ENCODE peak calls at places on chromosomes 5 and 9, in seven cellular contexts. D, O, J, C, I, B and L are unnamed samples.

GRCh38 chr9:94472766-94473165 is 82.1 kb upstream of the PCAT7 start:
- DNase-seq in D (no peak), O (no peak), J (no peak), C (no peak), I (no peak), B (no peak), L (no peak)

GRCh38 chr9:117098331-117098730 is 316.5 kb downstream of the ASTN2 start:
- DNase-seq in D (no peak), O (no peak), J (no peak), C (no peak), I (no peak), B (no peak), L (no peak)

GRCh38 chr5:42974546-42974945 is 65.6 kb downstream of the ANXA2R start:
- DNase-seq in D (peak), O (no peak), J (no peak), C (no peak), I (no peak), B (no peak), L (no peak)

GRCh38 chr9:27599102-27599501 is 25.8 kb upstream of the C9orf72 start:
- DNase-seq in D (no peak), O (no peak), J (no peak), C (no peak), I (no peak), B (no peak), L (no peak)

GRCh38 chr5:106755789-106756188 is 914.9 kb downstream of the EFNA5 start:
- DNase-seq in D (no peak), O (no peak), J (no peak), C (no peak), I (no peak), B (no peak), L (no peak)

GRCh38 chr9:125995706-125996105 is 248.5 kb downstream of the PBX3 start:
- DNase-seq in D (no peak), O (no peak), J (no peak), C (no peak), I (no peak), B (no peak), L (no peak)

GRCh38 chr9:114008667-114009410 is 69.3 kb downstream of the AMBP start:
- DNase-seq in D (no peak), O (no peak), J (no peak), C (no peak), I (no peak), B (peak), L (peak)

GRCh38 chr5:41413067-41413466 is 97.3 kb downstream of the PLCXD3 start:
- DNase-seq in D (no peak), O (no peak), J (no peak), C (no peak), I (no peak), B (no peak), L (no peak)

GRCh38 chr9:33354651-33355211 is 47.6 kb downstream of the AQP7 start:
- DNase-seq in D (peak), O (no peak), J (no peak), C (no peak), I (no peak), B (no peak), L (peak)

GRCh38 chr9:134243778-134244467 is 79.6 kb upstream of the RNU6ATAC start:
- DNase-seq in D (no peak), O (no peak), J (no peak), C (no peak), I (peak), B (no peak), L (no peak)

GRCh38 chr5:37717613-37718431 is 122.0 kb downstream of the GDNF start:
- DNase-seq in D (peak), O (no peak), J (peak), C (peak), I (peak), B (peak), L (peak)

GRCh38 chr5:77155179-77155839 is 55.2 kb upstream of the PDE8B start:
- DNase-seq in D (no peak), O (no peak), J (no peak), C (no peak), I (no peak), B (no peak), L (no peak)

GRCh38 chr5:145166173-145166572 is 669.0 kb downstream of the PRELID2 start:
- DNase-seq in D (no peak), O (no peak), J (no peak), C (no peak), I (no peak), B (no peak), L (no peak)

GRCh38 chr9:134497283-134497860 is 144.2 kb upstream of the COL5A1 start:
- DNase-seq in D (no peak), O (no peak), J (no peak), C (no peak), I (no peak), B (no peak), L (no peak)

GRCh38 chr5:472076-472655 is 29.2 kb downstream of the EXOC3 start:
- DNase-seq in D (no peak), O (no peak), J (no peak), C (peak), I (peak), B (peak), L (peak)

GRCh38 chr9:72557549-72557948 is 36.1 kb downstream of the TMC1 start:
- DNase-seq in D (peak), O (peak), J (no peak), C (no peak), I (peak), B (peak), L (no peak)

GRCh38 chr9:86064220-86064619 is 35.1 kb downstream of the GOLM1 start:
- DNase-seq in D (no peak), O (no peak), J (no peak), C (no peak), I (no peak), B (no peak), L (no peak)

GRCh38 chr5:50665091-50665490 is 1.3 kb upstream of the PARP8 start:
- DNase-seq in D (no peak), O (no peak), J (no peak), C (no peak), I (no peak), B (no peak), L (no peak)

GRCh38 chr9:136476369-136477150 is 6.3 kb downstream of the SEC16A start:
- DNase-seq in D (no peak), O (no peak), J (no peak), C (no peak), I (no peak), B (no peak), L (no peak)

GRCh38 chr9:121686930-121687541 is 35.6 kb downstream of the DAB2IP start:
- DNase-seq in D (peak), O (no peak), J (peak), C (peak), I (peak), B (peak), L (peak)

GRCh38 chr5:69468631-69469030 is 24.0 kb upstream of the OCLN start:
- DNase-seq in D (no peak), O (no peak), J (no peak), C (no peak), I (no peak), B (no peak), L (no peak)

GRCh38 chr9:126327016-126327749 is 554 bp downstream of the MVB12B start:
- DNase-seq in D (no peak), O (no peak), J (peak), C (no peak), I (no peak), B (peak), L (peak)

GRCh38 chr9:137748311-137748710 is 129.3 kb upstream of the CACNA1B start:
- DNase-seq in D (no peak), O (no peak), J (no peak), C (no peak), I (no peak), B (no peak), L (no peak)

GRCh38 chr9:137743695-137744094 is 124.9 kb downstream of the EHMT1 start:
- DNase-seq in D (no peak), O (no peak), J (no peak), C (no peak), I (no peak), B (no peak), L (no peak)

GRCh38 chr9:137742698-137743097 is 123.9 kb downstream of the EHMT1 start:
- DNase-seq in D (no peak), O (no peak), J (no peak), C (no peak), I (no peak), B (no peak), L (peak)

GRCh38 chr9:137744632-137745183 is 125.9 kb downstream of the EHMT1 start:
- DNase-seq in D (no peak), O (no peak), J (no peak), C (no peak), I (no peak), B (no peak), L (no peak)

DNA sequence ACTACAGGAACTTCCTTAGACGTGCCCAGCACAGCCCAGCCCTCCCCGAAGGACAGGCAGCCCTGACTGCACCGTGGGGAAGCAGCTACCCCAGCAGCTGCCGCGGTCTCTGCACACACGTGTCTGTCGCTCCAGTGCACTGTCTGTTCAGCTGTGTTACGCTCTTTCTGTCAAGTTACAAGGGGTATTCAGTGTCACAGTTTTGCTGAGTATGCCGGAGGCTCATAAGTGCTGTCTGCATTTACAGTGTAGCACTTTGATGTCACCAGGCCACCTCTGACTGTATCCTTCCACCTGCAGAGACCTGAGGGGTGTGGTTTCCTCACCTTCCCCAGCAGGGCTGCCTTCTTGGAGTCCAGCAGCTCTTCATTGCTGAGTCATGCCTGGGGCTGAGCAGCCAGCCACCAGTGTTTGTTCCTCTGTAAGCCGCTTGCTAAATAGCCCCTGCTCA is 126.8 kb downstream of the EHMT1 start:
- DNase-seq in D (peak), O (peak), J (no peak), C (no peak), I (peak), B (no peak), L (peak)
- H3K4me3 ChIP-seq in D (no peak), O (no peak), J (no peak), C (no peak), I (no peak), B (no peak), L (no peak)

DNA sequence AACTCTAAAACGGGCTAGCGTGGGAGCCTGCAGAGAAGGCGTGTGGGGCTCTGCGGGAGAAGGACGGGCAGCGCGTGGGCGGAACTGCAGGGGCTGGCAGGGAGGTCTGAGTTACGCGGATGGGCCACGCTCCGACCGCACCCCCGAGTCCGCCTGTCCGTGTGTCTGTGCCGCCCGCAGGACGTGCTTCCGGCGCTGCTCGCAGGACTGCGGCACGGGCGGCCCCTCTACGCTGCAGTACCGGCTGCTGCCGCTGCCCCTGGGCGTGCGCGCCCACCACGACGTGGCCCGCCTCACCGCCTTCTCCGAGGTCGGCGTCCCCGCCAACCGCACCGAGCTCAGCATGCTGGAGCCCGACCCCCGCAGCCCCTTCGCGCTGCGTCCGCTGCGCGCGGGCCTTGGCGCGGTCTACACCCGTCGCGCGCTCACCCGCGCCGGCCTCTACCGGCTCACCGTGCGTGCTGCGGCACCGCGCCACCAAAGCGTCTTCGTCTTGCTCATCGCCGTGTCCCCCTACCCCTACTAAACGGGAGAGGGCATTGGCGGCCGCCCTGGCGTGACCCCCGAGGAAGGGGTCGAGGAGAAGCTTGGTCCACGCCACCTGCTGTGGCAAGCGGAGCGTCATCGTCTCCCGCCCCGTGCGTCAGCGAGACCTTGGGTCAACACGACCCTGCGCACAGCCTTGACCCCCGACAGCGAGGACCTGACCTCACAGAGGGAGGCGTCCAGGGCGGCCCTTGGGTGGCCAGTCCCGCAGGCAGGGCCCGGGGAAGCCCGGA is 11.4 kb upstream of the ASS1 start:
- DNase-seq in D (peak), O (no peak), J (peak), C (peak), I (no peak), B (peak), L (peak)
- H3K4me3 ChIP-seq in D (no peak), O (peak), J (peak), C (peak), I (peak), B (no peak), L (peak)

GRCh38 chr5:139671096-139671841 is 23.1 kb downstream of the CXXC5 start:
- DNase-seq in D (no peak), O (no peak), J (peak), C (no peak), I (no peak), B (no peak), L (no peak)
- H3K4me3 ChIP-seq in D (no peak), O (no peak), J (no peak), C (no peak), I (no peak), B (no peak), L (no peak)

GRCh38 chr5:160293901-160294561 is 18.3 kb downstream of the CCNJL start:
- DNase-seq in D (peak), O (no peak), J (peak), C (no peak), I (no peak), B (no peak), L (no peak)

GRCh38 chr5:160297004-160297403 is 15.4 kb downstream of the CCNJL start:
- DNase-seq in D (no peak), O (no peak), J (no peak), C (no peak), I (no peak), B (no peak), L (peak)

GRCh38 chr5:160297776-160298175 is 14.6 kb downstream of the CCNJL start:
- DNase-seq in D (no peak), O (no peak), J (no peak), C (no peak), I (no peak), B (no peak), L (no peak)

GRCh38 chr5:160298189-160298588 is 14.2 kb downstream of the CCNJL start:
- DNase-seq in D (no peak), O (no peak), J (no peak), C (no peak), I (no peak), B (no peak), L (no peak)

GRCh38 chr5:160296496-160296895 is 15.9 kb downstream of the CCNJL start:
- DNase-seq in D (no peak), O (no peak), J (no peak), C (no peak), I (no peak), B (no peak), L (no peak)
- H3K4me3 ChIP-seq in D (no peak), O (no peak), J (no peak), C (no peak), I (no peak), B (no peak), L (no peak)